ENCODE peak calls at places on chromosomes 2 and 18, in four cellular contexts. R is fibroblast of the aortic adventitia, C is mucosa of descending colon, J is psoas muscle. U is an unnamed sample.
A peak's percentile ranks its signal among the peaks of the same experiment; 100 is the strongest.

GRCh38 chr2:169362346-169363026 is at the start of gene LRP2:
- DNase-seq in R (no peak), J (peak; percentile 48), C (peak; percentile 33), U (peak; percentile 9)

GRCh38 chr2:143823856-143824255 is 694.6 kb downstream of the ARHGAP15 start:
- DNase-seq in J (no peak), C (no peak), R (no peak), U (no peak)

GRCh38 chr2:209933499-209934458 is 68.7 kb upstream of the RPE start:
- DNase-seq in R (peak; percentile 96), J (no peak), C (peak; percentile 12), U (no peak)

GRCh38 chr2:85011098-85011497 is 40.1 kb downstream of the KCMF1 start:
- DNase-seq in J (no peak), R (no peak), C (no peak), U (no peak)

GRCh38 chr2:104745856-104746255 is 108.1 kb upstream of the POU3F3 start:
- DNase-seq in R (no peak), J (no peak), C (no peak), U (no peak)

GRCh38 chr18:32383040-32383819 is 87.5 kb downstream of the GAREM1 start:
- DNase-seq in C (no peak), J (no peak), R (peak; percentile 90), U (no peak)

GRCh38 chr2:8475349-8476045 is 206.4 kb upstream of the ID2 start:
- DNase-seq in R (no peak), J (no peak), C (no peak), U (peak; percentile 59)

GRCh38 chr2:137231616-137232015 is 466.3 kb downstream of the THSD7B start:
- DNase-seq in J (no peak), C (no peak), R (no peak), U (no peak)

GRCh38 chr2:71800106-71800809 is 346.9 kb downstream of the DYSF start:
- DNase-seq in R (no peak), C (no peak), J (no peak), U (no peak)

GRCh38 chr2:30238143-30238800 is 6.9 kb downstream of the LBH start:
- DNase-seq in C (no peak), R (no peak), J (no peak), U (no peak)

GRCh38 chr18:74378179-74378682 is 62.6 kb downstream of the C18orf63 start:
- DNase-seq in C (no peak), J (peak; percentile 64), R (peak; percentile 18), U (peak; percentile 45)

GRCh38 chr18:11947214-11948119 is 33.8 kb upstream of the IMPA2 start:
- DNase-seq in J (peak; percentile 97), C (peak; percentile 94), R (peak; percentile 99), U (peak; percentile 69)

GRCh38 chr2:48221846-48222516 is 308.0 kb upstream of the STON1 start:
- DNase-seq in J (no peak), C (no peak), R (no peak), U (no peak)

GRCh38 chr2:181456660-181457120 is 496 bp upstream of the ITGA4 start:
- DNase-seq in C (peak; percentile 49), J (peak; percentile 65), R (no peak), U (peak; percentile 49)

GRCh38 chr2:181454990-181455520 is 2.1 kb upstream of the ITGA4 start:
- DNase-seq in R (no peak), J (no peak), C (no peak), U (no peak)

GRCh38 chr2:181457741-181458425 is 697 bp downstream of the ITGA4 start:
- DNase-seq in R (peak; percentile 43), J (peak; percentile 59), C (peak; percentile 35), U (peak; percentile 47)

GRCh38 chr2:181458881-181459280 is 1.7 kb downstream of the ITGA4 start:
- DNase-seq in R (no peak), C (no peak), J (no peak), U (no peak)

GRCh38 chr2:181457121-181457740 is at the start of gene ITGA4:
- DNase-seq in J (peak; percentile 77), R (peak; percentile 57), C (peak; percentile 82), U (peak; percentile 83)
- TF ChIP-seq CTCF in J (peak; percentile 42), R (peak; percentile 71), C (peak; percentile 71), U (peak; percentile 92)

GRCh38 chr2:124289615-124290014 is 264.5 kb downstream of the CNTNAP5 start:
- DNase-seq in J (no peak), C (no peak), R (no peak), U (no peak)
- TF ChIP-seq CTCF in J (no peak), C (no peak), R (no peak), U (no peak)

GRCh38 chr2:172200495-172201085 is 97.9 kb upstream of the DLX2 start:
- DNase-seq in J (no peak), C (peak; percentile 41), R (peak; percentile 70), U (no peak)
- TF ChIP-seq CTCF in J (peak; percentile 51), C (no peak), R (peak; percentile 71), U (peak; percentile 3)

GRCh38 chr18:54224379-54225014 is at the start of gene MBD2:
- DNase-seq in C (peak; percentile 96), J (peak; percentile 97), R (peak; percentile 91), U (peak; percentile 92)

GRCh38 chr18:54220406-54220805 is 4.1 kb downstream of the MBD2 start:
- DNase-seq in C (no peak), R (no peak), J (no peak), U (no peak)

GRCh38 chr18:54218299-54218698 is 6.2 kb downstream of the MBD2 start:
- DNase-seq in C (no peak), J (no peak), R (no peak), U (no peak)

GRCh38 chr18:54223568-54224241 is 764 bp downstream of the MBD2 start:
- DNase-seq in J (peak; percentile 66), R (peak; percentile 96), C (peak; percentile 95), U (no peak)

GRCh38 chr18:54222922-54223567 is 1.4 kb downstream of the MBD2 start:
- DNase-seq in C (peak; percentile 30), J (no peak), R (peak; percentile 2), U (no peak)
- TF ChIP-seq CTCF in C (no peak), J (no peak), R (no peak), U (peak; percentile 21)

DNA sequence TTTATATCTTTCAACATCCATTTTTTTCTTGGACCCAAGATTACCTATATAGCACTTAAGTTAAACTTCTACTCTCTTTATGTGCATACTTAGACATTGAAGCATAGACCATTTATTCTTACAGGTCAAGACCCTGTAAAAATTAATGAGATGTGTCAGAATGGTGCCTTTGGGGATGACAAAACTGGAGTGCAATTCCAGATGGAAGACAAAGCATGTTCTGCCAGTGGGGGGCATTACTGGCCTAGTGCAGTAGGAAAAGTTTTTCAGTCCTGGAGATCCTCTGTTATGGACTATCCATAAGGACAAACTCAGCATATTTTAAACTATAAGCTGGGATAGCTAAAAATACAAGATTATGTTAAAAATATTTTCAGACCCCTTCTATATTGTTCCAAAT is 57.8 kb upstream of the MMADHC start:
- DNase-seq in R (peak; percentile 63), C (no peak), J (no peak), U (no peak)
- TF ChIP-seq CTCF in R (peak; percentile 60), C (no peak), J (no peak), U (no peak)

GRCh38 chr18:45355944-45356520 is 259.2 kb upstream of the SLC14A2 start:
- DNase-seq in J (no peak), C (no peak), R (no peak), U (no peak)
- TF ChIP-seq CTCF in J (no peak), C (no peak), R (no peak), U (no peak)

GRCh38 chr18:5601188-5601624 is 57.4 kb upstream of the EPB41L3 start:
- DNase-seq in C (no peak), R (no peak), J (no peak), U (no peak)

GRCh38 chr18:5603153-5603552 is 59.4 kb upstream of the EPB41L3 start:
- DNase-seq in C (no peak), R (no peak), J (no peak), U (no peak)

GRCh38 chr18:5596585-5596984 is 52.8 kb upstream of the EPB41L3 start:
- DNase-seq in J (no peak), R (no peak), C (no peak), U (no peak)

GRCh38 chr18:5604778-5605177 is 61.0 kb upstream of the EPB41L3 start:
- DNase-seq in R (no peak), J (no peak), C (peak; percentile 34), U (no peak)

GRCh38 chr18:5600376-5601071 is 56.7 kb upstream of the EPB41L3 start:
- DNase-seq in R (peak; percentile 49), J (no peak), C (no peak), U (no peak)
- TF ChIP-seq CTCF in R (peak; percentile 40), J (peak; percentile 43), C (no peak), U (peak; percentile 14)